ENCODE peak calls at places on chromosome 4, in nine cellular contexts. R is activated CD4-positive, alpha-beta T cell treated with anti-CD3 and anti-CD28 coated beads for 24 hours; P is GM19239; M is posterior cingulate gyrus; U is NCI-H2171 treated with DMSO at 0.1 percent for 48 hours; J is NCI-H1694 treated with DMSO at 0.1 percent for 48 hours; N is dorsolateral prefrontal cortex; G is caudate nucleus; T is amygdala. H is an unnamed sample.

GRCh38 chr4:122163301-122163700 is 11.2 kb downstream of the BLTP1 start:
- DNase-seq in U (no peak), N (no peak), R (no peak), G (no peak), T (no peak), J (no peak), M (no peak), P (no peak), H (no peak)

GRCh38 chr4:89196056-89196674 is 84.8 kb downstream of the TIGD2 start:
- DNase-seq in T (no peak), U (no peak), J (no peak), P (no peak), N (no peak), G (no peak), R (no peak), M (no peak), H (no peak)

GRCh38 chr4:7973545-7973981 is 33.9 kb upstream of the AFAP1 start:
- DNase-seq in J (no peak), U (no peak), P (no peak), G (no peak), R (no peak), N (no peak), T (no peak), M (peak; percentile 81), H (no peak)

GRCh38 chr4:165094873-165095272 is 17.8 kb downstream of the TMEM192 start:
- DNase-seq in P (no peak), M (no peak), G (no peak), N (no peak), T (no peak), U (no peak), R (no peak), J (no peak), H (no peak)

GRCh38 chr4:13921805-13922204 is 294.3 kb upstream of the BOD1L1 start:
- DNase-seq in G (no peak), R (no peak), U (no peak), M (no peak), N (no peak), P (no peak), T (no peak), J (no peak), H (no peak)

GRCh38 chr4:29653221-29653620 is 1066.9 kb upstream of the PCDH7 start:
- DNase-seq in J (no peak), U (no peak), R (no peak), M (no peak), N (no peak), G (no peak), P (no peak), T (no peak), H (no peak)

GRCh38 chr4:185711764-185712163 is 100.2 kb downstream of the SORBS2 start:
- DNase-seq in J (no peak), T (no peak), M (no peak), N (no peak), P (no peak), G (no peak), R (no peak), U (no peak), H (no peak)

GRCh38 chr4:113060853-113061252 is 11.4 kb downstream of the ANK2 start:
- DNase-seq in U (no peak), T (no peak), M (no peak), G (no peak), R (no peak), P (no peak), N (no peak), J (no peak), H (no peak)

GRCh38 chr4:17787315-17787714 is 5.9 kb upstream of the FAM184B start:
- DNase-seq in U (no peak), J (no peak), G (no peak), R (no peak), N (no peak), T (no peak), P (no peak), M (no peak), H (no peak)

GRCh38 chr4:140088317-140088967 is 65.5 kb downstream of the MAML3 start:
- DNase-seq in G (no peak), T (no peak), M (no peak), U (no peak), J (no peak), P (no peak), N (no peak), R (no peak), H (no peak)

GRCh38 chr4:53905935-53906377 is 158.4 kb downstream of the CHIC2 start:
- DNase-seq in R (no peak), M (no peak), N (no peak), P (no peak), U (no peak), G (no peak), T (peak; percentile 5), J (no peak), H (peak; percentile 20)

GRCh38 chr4:25075851-25076250 is 45.1 kb upstream of the LGI2 start:
- DNase-seq in J (no peak), G (peak; percentile 7), P (no peak), U (no peak), N (no peak), M (no peak), R (no peak), T (no peak), H (no peak)

GRCh38 chr4:30962949-30963348 is 242.8 kb downstream of the PCDH7 start:
- DNase-seq in G (no peak), N (no peak), P (no peak), J (no peak), U (no peak), T (no peak), M (no peak), R (no peak), H (no peak)

GRCh38 chr4:17726911-17727310 is 54.5 kb downstream of the FAM184B start:
- DNase-seq in J (no peak), R (no peak), U (no peak), M (no peak), N (no peak), T (no peak), P (no peak), G (no peak), H (no peak)

GRCh38 chr4:96154676-96155075 is 314.8 kb downstream of the PDHA2 start:
- DNase-seq in P (no peak), G (no peak), U (no peak), M (no peak), N (no peak), R (no peak), T (no peak), J (no peak), H (no peak)

GRCh38 chr4:41178372-41179085 is 35.8 kb downstream of the APBB2 start:
- DNase-seq in R (no peak), T (no peak), U (no peak), J (no peak), M (no peak), N (no peak), G (no peak), P (no peak), H (no peak)

GRCh38 chr4:167290684-167291083 is 56.4 kb upstream of the SPOCK3 start:
- DNase-seq in J (peak; percentile 7), N (no peak), R (no peak), P (no peak), M (no peak), T (no peak), G (no peak), U (peak; percentile 5), H (no peak)

GRCh38 chr4:48093949-48094550 is 40.0 kb downstream of the TXK start:
- DNase-seq in U (no peak), P (no peak), J (no peak), G (no peak), N (no peak), M (no peak), R (no peak), T (no peak), H (no peak)

GRCh38 chr4:185847352-185848078 is 35.5 kb upstream of the SORBS2 start:
- DNase-seq in G (no peak), M (peak; percentile 71), R (no peak), J (peak; percentile 76), P (no peak), N (peak; percentile 46), T (no peak), U (peak; percentile 78), H (no peak)

GRCh38 chr4:17613761-17614415 is 553 bp upstream of the MED28 start:
- DNase-seq in M (no peak), U (peak; percentile 25), P (no peak), N (no peak), R (no peak), J (no peak), T (no peak), G (no peak), H (peak; percentile 48)

GRCh38 chr4:145438298-145438697 is 43.4 kb upstream of the SMAD1 start:
- DNase-seq in G (no peak), M (no peak), U (no peak), R (no peak), T (no peak), N (no peak), J (no peak), P (no peak), H (no peak)

GRCh38 chr4:110112056-110112455 is 86.4 kb downstream of the ELOVL6 start:
- DNase-seq in G (no peak), R (no peak), N (no peak), T (no peak), J (no peak), M (no peak), P (no peak), U (no peak), H (no peak)

GRCh38 chr4:8191136-8191747 is 7.8 kb upstream of the SH3TC1 start:
- DNase-seq in T (no peak), J (peak; percentile 8), M (peak; percentile 83), G (no peak), P (no peak), U (no peak), N (no peak), R (no peak), H (peak; percentile 81)

GRCh38 chr4:7397206-7398103 is 37.3 kb downstream of the PSAPL1 start:
- DNase-seq in T (no peak), G (no peak), R (no peak), N (no peak), U (no peak), M (peak; percentile 46), J (no peak), P (no peak), H (no peak)

GRCh38 chr4:10001757-10002156 is 19.5 kb downstream of the SLC2A9 start:
- DNase-seq in P (no peak), J (no peak), T (no peak), M (no peak), N (no peak), G (no peak), R (no peak), U (no peak), H (no peak)

GRCh38 chr4:22634541-22635181 is 58.1 kb upstream of the GBA3 start:
- DNase-seq in M (peak; percentile 77), J (no peak), T (no peak), N (no peak), P (no peak), R (no peak), U (no peak), G (no peak), H (no peak)

GRCh38 chr4:5589495-5589894 is 118.9 kb downstream of the EVC2 start:
- DNase-seq in P (no peak), U (no peak), M (no peak), J (no peak), R (no peak), N (no peak), T (no peak), G (no peak), H (no peak)

GRCh38 chr4:184748251-184748652 is 14.4 kb upstream of the CENPU start:
- DNase-seq in N (no peak), M (no peak), P (no peak), U (no peak), R (no peak), J (peak; percentile 67), G (no peak), T (no peak), H (no peak)

GRCh38 chr4:113893546-113893945 is 85.9 kb downstream of the ARSJ start:
- DNase-seq in N (no peak), J (no peak), M (no peak), T (no peak), P (no peak), U (no peak), G (no peak), R (no peak), H (no peak)

GRCh38 chr4:76515975-76516853 is 81.2 kb downstream of the SHROOM3 start:
- DNase-seq in P (no peak), G (no peak), U (no peak), J (no peak), T (no peak), N (no peak), R (no peak), M (no peak), H (no peak)

GRCh38 chr4:128850252-128850651 is 40.8 kb downstream of the JADE1 start:
- DNase-seq in G (no peak), N (no peak), M (no peak), T (no peak), P (no peak), J (no peak), U (no peak), R (no peak), H (no peak)

H was measured in substantia nigra.